ENCODE peak calls at places on chromosomes 1 and 21, in six cellular contexts. E is SHP77, T is lower leg skin, C is posterior cingulate gyrus, U is NCI-H446, P is H54. R is an unnamed sample.

GRCh38 chr1:43831866-43832654 is 101.5 kb upstream of the ARTN start:
- DNase-seq in U (no peak), C (no peak), E (no peak), T (no peak), P (no peak), R (no peak)

GRCh38 chr21:26007911-26008579 is 162.5 kb downstream of the APP start:
- DNase-seq in P (no peak), C (no peak), T (no peak), E (peak), U (peak), R (no peak)

GRCh38 chr1:115423776-115424175 is 85.7 kb upstream of the NGF start:
- DNase-seq in P (no peak), E (no peak), T (no peak), C (no peak), U (no peak), R (no peak)

GRCh38 chr21:35764077-35764476 is 296.2 kb downstream of the SETD4 start:
- DNase-seq in P (no peak), U (no peak), C (no peak), T (no peak), E (no peak), R (no peak)

GRCh38 chr1:7680791-7681165 is 90.3 kb upstream of the VAMP3 start:
- DNase-seq in U (peak), E (no peak), P (no peak), T (no peak), C (no peak), R (no peak)

GRCh38 chr21:46109251-46110221 is 11.6 kb downstream of the COL6A2 start:
- DNase-seq in P (no peak), E (no peak), U (no peak), C (peak), T (peak), R (no peak)

GRCh38 chr1:202143768-202144509 is 598 bp downstream of the ARL8A start:
- DNase-seq in C (peak), E (no peak), T (no peak), U (no peak), P (peak), R (peak)

GRCh38 chr21:18801468-18801867 is 397.9 kb upstream of the TMPRSS15 start:
- DNase-seq in P (peak), U (peak), T (no peak), C (no peak), E (no peak), R (no peak)

GRCh38 chr1:24134376-24134775 is 8.6 kb downstream of the IL22RA1 start:
- DNase-seq in E (no peak), U (no peak), C (no peak), T (no peak), P (no peak), R (no peak)

GRCh38 chr1:72282271-72282656 is at the start of gene NEGR1:
- DNase-seq in P (peak), C (peak), E (peak), U (peak), T (peak), R (no peak)

GRCh38 chr1:19154876-19155275 is 55.2 kb downstream of the UBR4 start:
- DNase-seq in T (no peak), C (no peak), U (no peak), P (no peak), E (no peak), R (no peak)

GRCh38 chr21:46549650-46550049 is 55.2 kb downstream of the S100B start:
- DNase-seq in E (no peak), U (no peak), T (no peak), C (no peak), P (no peak), R (no peak)

GRCh38 chr1:86666368-86666767 is 38.0 kb upstream of the SH3GLB1 start:
- DNase-seq in E (no peak), U (no peak), C (no peak), P (no peak), T (no peak), R (no peak)

GRCh38 chr1:15152318-15153183 is 996 bp upstream of the TMEM51 start:
- DNase-seq in E (peak), U (peak), T (peak), C (peak), P (peak), R (no peak)

GRCh38 chr1:231743966-231744365 is 117.4 kb downstream of the DISC1 start:
- DNase-seq in P (no peak), E (no peak), T (no peak), C (no peak), U (no peak), R (no peak)

GRCh38 chr1:204680051-204680450 is 5.5 kb downstream of the LRRN2 start:
- DNase-seq in C (no peak), U (no peak), P (no peak), E (no peak), T (no peak), R (no peak)

GRCh38 chr1:211715976-211716375 is 40.6 kb upstream of the NEK2 start:
- DNase-seq in P (no peak), C (no peak), U (no peak), E (no peak), T (no peak), R (no peak)

GRCh38 chr1:167510880-167511279 is 7.4 kb downstream of the CD247 start:
- DNase-seq in P (no peak), E (no peak), C (no peak), U (no peak), T (no peak), R (peak)

GRCh38 chr1:88036345-88036999 is 647.6 kb upstream of the PKN2 start:
- DNase-seq in P (no peak), C (peak), T (no peak), U (no peak), E (no peak), R (no peak)

GRCh38 chr1:36557041-36558000 is 74.6 kb upstream of the CSF3R start:
- DNase-seq in U (no peak), C (no peak), P (no peak), T (peak), E (no peak), R (no peak)

GRCh38 chr21:29953690-29954089 is 13.9 kb upstream of the GRIK1 start:
- DNase-seq in T (no peak), U (no peak), P (no peak), E (no peak), C (no peak), R (no peak)

GRCh38 chr1:21254335-21254951 is 35.8 kb downstream of the ECE1 start:
- DNase-seq in P (no peak), T (peak), U (peak), E (no peak), C (peak), R (no peak)

GRCh38 chr1:63969461-63969893 is 195.7 kb downstream of the ROR1 start:
- DNase-seq in T (no peak), E (no peak), P (peak), C (no peak), U (no peak), R (no peak)

R was measured in naive thymus-derived CD4-positive, alpha-beta T cell.